ENCODE peak calls at places on chromosomes 1 and 21, in nine cellular contexts. M is heart left ventricle, Z is GM23248, I is esophagus squamous epithelium, B is aorta, H is cardiac muscle cell, N is H9, X is vagina, Q is uterus. V is an unnamed sample.

GRCh38 chr1:8194481-8195227 is 123.3 kb upstream of the SLC45A1 start:
- DNase-seq in Z (peak; percentile 76), B (no peak), M (no peak), N (no peak), I (no peak), H (no peak), Q (no peak), X (no peak), V (no peak)

GRCh38 chr1:96281491-96281890 is 440.1 kb upstream of the PTBP2 start:
- DNase-seq in M (no peak), N (no peak), Q (no peak), I (no peak), Z (peak; percentile 7), H (no peak), X (no peak), B (no peak), V (no peak)

GRCh38 chr1:99447716-99448115 is 183.4 kb downstream of the PLPPR4 start:
- DNase-seq in Q (no peak), N (no peak), I (no peak), M (no peak), H (no peak), Z (peak; percentile 51), B (no peak), X (no peak), V (no peak)

GRCh38 chr1:192311281-192311680 is 5.5 kb upstream of the RGS21 start:
- DNase-seq in H (peak; percentile 82), N (no peak), I (no peak), X (no peak), Q (no peak), B (no peak), Z (peak; percentile 5), M (no peak), V (no peak)

GRCh38 chr1:234256359-234256758 is 116.9 kb upstream of the COA6 start:
- DNase-seq in Z (peak; percentile 43), M (no peak), X (no peak), H (peak; percentile 0), I (no peak), Q (no peak), N (peak; percentile 17), B (no peak), V (no peak)

GRCh38 chr1:186736971-186737685 is 56.9 kb upstream of the PTGS2 start:
- DNase-seq in I (no peak), M (no peak), X (no peak), B (no peak), N (no peak), H (no peak), Z (no peak), Q (no peak), V (no peak)

GRCh38 chr1:205920159-205920558 is 23.1 kb downstream of the SLC26A9 start:
- DNase-seq in H (peak; percentile 55), N (peak; percentile 10), X (no peak), Z (peak; percentile 34), I (no peak), B (peak; percentile 79), Q (no peak), M (peak; percentile 81), V (no peak)

GRCh38 chr1:157993179-157994080 is at the start of gene KIRREL1:
- DNase-seq in B (peak; percentile 75), X (no peak), H (peak; percentile 86), Z (peak; percentile 80), N (no peak), I (no peak), M (peak; percentile 67), Q (peak; percentile 77), V (no peak)

GRCh38 chr1:7093297-7093696 is 308.0 kb downstream of the CAMTA1 start:
- DNase-seq in Z (no peak), N (no peak), Q (no peak), I (no peak), B (no peak), M (no peak), X (no peak), H (no peak), V (no peak)

GRCh38 chr1:115670476-115671175 is 28.9 kb downstream of the VANGL1 start:
- DNase-seq in H (no peak), I (no peak), M (no peak), Z (no peak), B (no peak), X (no peak), Q (no peak), N (no peak), V (no peak)

GRCh38 chr1:64043976-64044375 is 159.4 kb upstream of the UBE2U start:
- DNase-seq in M (no peak), Q (peak; percentile 17), N (no peak), Z (peak; percentile 87), B (peak; percentile 46), X (no peak), I (no peak), H (peak; percentile 64), V (no peak)

GRCh38 chr1:193338194-193338593 is 151.8 kb upstream of the B3GALT2 start:
- DNase-seq in B (no peak), N (no peak), Z (peak; percentile 52), M (no peak), I (no peak), X (no peak), Q (no peak), H (peak; percentile 31), V (no peak)

GRCh38 chr21:38311765-38312164 is 55.0 kb downstream of the KCNJ15 start:
- DNase-seq in N (no peak), B (no peak), I (no peak), Z (peak; percentile 29), M (no peak), X (no peak), H (peak; percentile 38), Q (no peak), V (no peak)

GRCh38 chr1:54967372-54967771 is 13.1 kb upstream of the TMEM61 start:
- DNase-seq in Z (peak; percentile 66), N (no peak), B (no peak), I (no peak), X (no peak), M (no peak), Q (no peak), H (no peak), V (no peak)

GRCh38 chr1:156319664-156320063 is 18.4 kb downstream of the CCT3 start:
- DNase-seq in H (peak; percentile 53), I (no peak), B (no peak), X (no peak), Q (no peak), M (no peak), Z (peak; percentile 49), N (no peak), V (peak; percentile 23)

GRCh38 chr1:12666141-12666735 is 22.4 kb downstream of the AADACL4 start:
- DNase-seq in M (no peak), I (no peak), X (no peak), Z (no peak), B (no peak), Q (no peak), H (peak; percentile 54), N (no peak), V (no peak)

GRCh38 chr1:12661606-12662219 is 17.8 kb downstream of the AADACL4 start:
- DNase-seq in B (no peak), X (no peak), H (no peak), I (no peak), N (no peak), Q (no peak), Z (no peak), M (no peak), V (no peak)

GRCh38 chr1:12665511-12665910 is 21.6 kb downstream of the AADACL4 start:
- DNase-seq in Q (no peak), N (no peak), Z (no peak), M (no peak), B (no peak), X (no peak), I (no peak), H (no peak), V (no peak)

GRCh38 chr1:12658531-12659453 is 14.9 kb downstream of the AADACL4 start:
- DNase-seq in Q (peak; percentile 72), I (no peak), X (no peak), H (peak; percentile 86), B (peak; percentile 74), Z (peak; percentile 78), M (peak; percentile 73), N (peak; percentile 79), V (peak; percentile 72)

DNA sequence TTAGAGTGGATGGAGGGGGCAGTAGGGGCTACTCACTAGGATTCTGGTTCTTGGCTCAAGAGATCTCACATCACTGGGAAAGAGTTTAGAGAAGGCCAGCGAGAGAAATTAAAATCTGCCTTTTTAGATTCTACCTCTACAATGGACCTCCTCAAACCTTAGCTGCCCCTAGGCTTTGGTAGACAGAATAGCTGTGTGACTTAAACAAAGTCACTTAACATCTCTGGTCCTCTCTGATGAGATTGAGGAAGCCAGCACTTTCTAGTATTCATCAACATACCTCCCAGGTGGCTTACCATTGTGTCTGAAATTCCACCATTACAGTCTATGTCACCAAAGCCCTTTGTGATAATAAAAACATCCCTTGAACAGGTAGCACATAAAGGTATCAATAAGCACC is 18.7 kb downstream of the AADACL4 start:
- DNase-seq in Z (no peak), I (no peak), Q (no peak), B (no peak), N (no peak), H (no peak), X (no peak), M (no peak), V (no peak)
- H3K9me3 ChIP-seq in Z (no peaks in the 10 kb centered on the region), I (no peaks in the 10 kb centered on the region), Q (no peaks in the 10 kb centered on the region), B (peaks cover 2% of the 10 kb centered on the region), N (no peaks in the 10 kb centered on the region), H (no peaks in the 10 kb centered on the region), X (no peaks in the 10 kb centered on the region), M (no peaks in the 10 kb centered on the region), V (no peaks in the 10 kb centered on the region)

DNA sequence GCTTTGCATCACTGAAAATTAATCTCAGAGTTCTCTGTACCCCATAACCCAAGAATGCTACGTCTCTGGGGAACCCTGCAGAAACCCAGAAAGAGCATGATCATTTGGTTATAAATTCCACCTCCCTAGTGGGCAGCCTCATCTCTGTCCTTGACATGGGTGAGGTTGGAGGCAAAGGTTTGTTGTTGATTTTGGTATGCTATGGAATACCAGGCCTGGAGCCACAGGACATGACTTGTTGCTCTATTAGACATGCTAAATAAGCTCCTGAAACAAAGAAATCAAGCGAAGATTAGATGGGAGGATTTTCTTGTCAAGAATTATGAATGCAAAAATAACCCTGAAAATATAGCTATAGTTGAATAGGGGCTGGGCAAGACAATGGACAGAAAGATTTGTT is 197.4 kb upstream of the CAMK1G start:
- DNase-seq in Q (no peak), B (no peak), M (no peak), H (no peak), Z (no peak), I (no peak), X (no peak), N (no peak), V (no peak)
- H3K4me1 ChIP-seq in Q (no peaks in the 10 kb centered on the region), B (no peaks in the 10 kb centered on the region), M (no peaks in the 10 kb centered on the region), H (peaks cover 22% of the 10 kb centered on the region), Z (peaks cover 29% of the 10 kb centered on the region), I (peaks cover 44% of the 10 kb centered on the region), X (peaks cover 30% of the 10 kb centered on the region), N (peaks cover 22% of the 10 kb centered on the region), V (no peaks in the 10 kb centered on the region)

DNA sequence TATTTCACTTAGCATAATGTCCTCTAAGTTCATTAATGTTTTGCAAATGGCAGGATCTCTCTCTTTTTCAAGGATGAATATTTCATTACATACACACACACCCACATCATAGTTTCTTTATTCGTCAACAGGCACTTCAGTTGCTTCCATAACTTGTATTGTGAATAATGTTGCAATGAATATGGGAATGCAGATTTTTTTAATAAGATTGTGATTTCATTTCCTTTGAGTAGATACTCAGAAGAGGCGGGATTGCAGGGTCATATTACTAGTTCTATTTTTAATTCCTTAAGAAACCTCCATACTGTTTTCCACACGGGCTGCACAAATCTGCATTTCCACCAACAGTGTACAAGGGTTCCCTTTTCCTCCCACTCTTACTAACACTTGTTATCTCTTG is 134.0 kb downstream of the CLEC20A start:
- DNase-seq in Z (peak; percentile 86), B (no peak), H (peak; percentile 59), Q (no peak), I (no peak), X (no peak), N (no peak), M (no peak), V (no peak)
- H3K9me3 ChIP-seq in Z (no peaks in the 10 kb centered on the region), B (no peaks in the 10 kb centered on the region), H (no peaks in the 10 kb centered on the region), Q (no peaks in the 10 kb centered on the region), I (no peaks in the 10 kb centered on the region), X (no peaks in the 10 kb centered on the region), N (no peaks in the 10 kb centered on the region), M (no peaks in the 10 kb centered on the region), V (no peaks in the 10 kb centered on the region)

GRCh38 chr1:3904006-3904842 is 4.2 kb upstream of the C1orf174 start:
- DNase-seq in B (peak; percentile 44), I (no peak), Q (no peak), N (no peak), X (no peak), Z (no peak), M (no peak), H (no peak), V (no peak)
- H3K4me1 ChIP-seq in B (no peaks in the 10 kb centered on the region), I (peaks cover 4% of the 10 kb centered on the region), Q (no peaks in the 10 kb centered on the region), N (no peaks in the 10 kb centered on the region), X (peaks cover 7% of the 10 kb centered on the region), Z (no peaks in the 10 kb centered on the region), M (no peaks in the 10 kb centered on the region), H (peaks cover under 1% of the 10 kb centered on the region), V (peaks cover 37% of the 10 kb centered on the region)